ENCODE peak calls at places on chromosomes 3 and 15, in ten cellular contexts. T is AG09309, F is WERI-Rb-1, D is IMR-90, L is keratinocyte, C is heart right ventricle, O is omental fat pad, S is HFF-Myc, Z is body of pancreas, V is progenitor cell of endocrine pancreas. X is an unnamed sample.

GRCh38 chr3:188635258-188636038 is 481.5 kb downstream of the LPP start:
- DNase-seq in Z (peak; percentile 43), C (no peak), T (peak; percentile 39), D (peak; percentile 80), O (no peak), V (no peak), F (no peak), S (no peak), L (peak; percentile 55), X (peak; percentile 60)

GRCh38 chr3:114707225-114707860 is 413.5 kb downstream of the TIGIT start:
- DNase-seq in V (no peak), D (no peak), L (no peak), O (no peak), C (no peak), S (no peak), F (no peak), Z (no peak), T (no peak), X (no peak)

GRCh38 chr15:86650084-86650483 is 570.4 kb downstream of the AGBL1 start:
- DNase-seq in O (no peak), V (no peak), F (no peak), Z (peak; percentile 38), S (no peak), D (no peak), C (no peak), T (no peak), L (no peak), X (no peak)

GRCh38 chr15:93047621-93048425 is 41.2 kb downstream of the RGMA start:
- DNase-seq in F (no peak), O (no peak), S (no peak), Z (no peak), D (no peak), L (no peak), T (no peak), C (no peak), V (no peak), X (no peak)

GRCh38 chr3:192889694-192890093 is 28.0 kb downstream of the MB21D2 start:
- DNase-seq in T (no peak), D (no peak), V (no peak), O (no peak), F (no peak), L (no peak), Z (no peak), S (no peak), C (no peak), X (no peak)

GRCh38 chr3:80533553-80533952 is 765.8 kb upstream of the ROBO1 start:
- DNase-seq in L (no peak), D (no peak), C (no peak), V (no peak), S (no peak), Z (no peak), O (no peak), F (no peak), T (no peak), X (no peak)

GRCh38 chr3:146590521-146590920 is 14.6 kb downstream of the PLSCR5 start:
- DNase-seq in D (peak; percentile 40), V (no peak), O (no peak), L (no peak), C (no peak), S (no peak), T (no peak), F (no peak), Z (no peak), X (no peak)

GRCh38 chr3:24145481-24145880 is 200.4 kb downstream of the NR1D2 start:
- DNase-seq in V (no peak), L (no peak), D (peak; percentile 9), T (no peak), C (no peak), O (no peak), F (no peak), S (no peak), Z (no peak), X (no peak)

GRCh38 chr3:30632065-30632464 is 25.7 kb downstream of the TGFBR2 start:
- DNase-seq in C (no peak), L (no peak), F (no peak), Z (no peak), D (no peak), V (no peak), S (no peak), T (peak; percentile 71), O (no peak), X (no peak)

GRCh38 chr3:197956070-197956469 is 3.9 kb upstream of the LMLN start:
- DNase-seq in F (no peak), C (no peak), L (no peak), S (no peak), Z (no peak), T (no peak), O (no peak), D (no peak), V (no peak), X (no peak)

GRCh38 chr3:36543276-36543997 is 163.1 kb downstream of the STAC start:
- DNase-seq in L (no peak), T (no peak), D (no peak), Z (no peak), S (no peak), C (no peak), F (no peak), O (no peak), V (no peak), X (peak; percentile 9)

GRCh38 chr15:56038015-56038414 is 44.6 kb upstream of the NEDD4 start:
- DNase-seq in L (no peak), C (no peak), F (no peak), T (no peak), Z (no peak), D (peak; percentile 67), S (peak; percentile 56), O (no peak), V (no peak), X (peak; percentile 69)

GRCh38 chr3:55416381-55416821 is 70.7 kb downstream of the WNT5A start:
- DNase-seq in F (no peak), T (peak; percentile 73), D (peak; percentile 93), O (no peak), V (no peak), Z (no peak), C (no peak), L (no peak), S (peak; percentile 94), X (no peak)

DNA sequence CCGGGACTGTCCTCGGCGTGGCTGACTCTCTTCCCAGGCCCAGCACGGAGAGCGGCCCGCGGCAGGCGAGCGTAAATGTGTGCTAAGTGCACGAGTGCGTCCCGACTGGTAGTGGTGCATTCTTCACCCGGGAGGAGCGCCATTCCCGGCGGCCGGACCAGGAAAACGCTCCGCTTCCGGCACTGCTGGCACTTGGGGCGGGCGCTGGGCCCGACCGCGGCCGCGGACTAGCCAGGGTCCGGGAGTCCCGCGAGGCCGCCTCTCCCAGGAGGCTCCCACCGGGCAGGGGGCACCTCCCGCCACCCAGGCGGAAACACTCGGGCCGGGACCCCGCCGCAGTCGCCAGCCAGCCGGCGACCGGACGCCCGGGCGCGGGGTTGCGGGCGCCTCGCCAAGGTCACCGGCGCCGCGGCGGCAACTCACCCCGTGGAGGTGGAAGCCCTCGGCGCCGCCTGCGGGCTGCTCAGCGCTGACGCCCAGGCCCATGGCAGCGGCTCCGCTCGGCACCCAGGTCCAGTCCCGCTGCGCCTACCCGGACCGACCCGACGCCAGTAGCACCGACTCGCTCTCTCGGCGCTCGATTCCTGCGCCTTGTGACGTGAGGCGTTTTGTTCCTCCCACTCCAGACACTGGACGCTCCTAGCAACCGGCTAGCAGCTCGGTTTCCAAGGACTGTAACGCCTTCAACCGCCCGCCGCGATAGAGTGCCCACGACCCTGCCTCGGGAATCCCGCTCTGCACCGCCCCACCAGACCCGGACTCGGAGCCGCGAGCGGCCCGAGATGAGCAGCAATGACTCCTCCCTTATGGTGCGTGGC is at the start of the genes GORASP1 and TTC21A:
- DNase-seq in D (peak; percentile 85), V (peak; percentile 65), Z (peak; percentile 92), C (peak; percentile 92), S (peak; percentile 44), T (peak; percentile 55), O (peak; percentile 58), F (peak; percentile 83), L (peak; percentile 40), X (peak; percentile 94)
- TF ChIP-seq CTCF in D (peak; percentile 9), V (peak; percentile 17), Z (peak; percentile 4), C (no peak), S (no peak), T (no peak), O (no peak), F (no peak), L (no peak), X (no peak)

DNA sequence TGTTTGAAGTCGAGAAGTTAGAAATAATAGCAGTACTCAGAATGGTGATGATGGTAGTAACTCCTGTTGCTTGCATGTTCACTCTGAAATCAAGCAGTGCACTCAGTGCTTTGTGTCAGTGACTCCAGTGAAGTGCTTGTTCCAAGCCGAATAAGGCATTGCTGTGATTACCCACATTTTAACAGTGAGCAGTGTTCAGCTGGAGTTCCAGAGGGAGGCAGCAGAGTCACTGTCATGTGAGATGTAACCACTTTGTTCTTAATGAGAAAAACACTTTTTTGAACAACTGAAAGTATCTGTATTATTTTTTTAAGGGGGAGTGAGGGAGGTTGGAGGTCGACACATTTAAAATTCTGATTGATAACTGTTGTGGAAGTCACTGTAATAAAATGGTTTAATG is 3.7 kb downstream of the MDFIC2 start:
- DNase-seq in F (peak; percentile 12), V (no peak), C (no peak), L (no peak), Z (no peak), D (peak; percentile 25), T (no peak), S (no peak), O (no peak), X (peak; percentile 12)
- TF ChIP-seq CTCF in F (peak; percentile 41), V (peak; percentile 35), C (no peak), L (no peak), Z (no peak), D (peak; percentile 21), T (no peak), S (no peak), O (no peak), X (no peak)

GRCh38 chr3:139043554-139044365 is 932 bp downstream of the PRR23C start:
- DNase-seq in D (no peak), C (no peak), V (no peak), O (no peak), Z (no peak), T (no peak), L (no peak), F (no peak), S (no peak), X (no peak)

GRCh38 chr3:139044366-139045210 is at the start of gene PRR23C:
- DNase-seq in C (no peak), D (no peak), F (no peak), T (no peak), S (no peak), V (no peak), Z (no peak), O (no peak), L (no peak), X (no peak)
- TF ChIP-seq CTCF in C (no peak), D (no peak), F (no peak), T (peak; percentile 16), S (peak; percentile 30), V (no peak), Z (no peak), O (no peak), L (no peak), X (no peak)

DNA sequence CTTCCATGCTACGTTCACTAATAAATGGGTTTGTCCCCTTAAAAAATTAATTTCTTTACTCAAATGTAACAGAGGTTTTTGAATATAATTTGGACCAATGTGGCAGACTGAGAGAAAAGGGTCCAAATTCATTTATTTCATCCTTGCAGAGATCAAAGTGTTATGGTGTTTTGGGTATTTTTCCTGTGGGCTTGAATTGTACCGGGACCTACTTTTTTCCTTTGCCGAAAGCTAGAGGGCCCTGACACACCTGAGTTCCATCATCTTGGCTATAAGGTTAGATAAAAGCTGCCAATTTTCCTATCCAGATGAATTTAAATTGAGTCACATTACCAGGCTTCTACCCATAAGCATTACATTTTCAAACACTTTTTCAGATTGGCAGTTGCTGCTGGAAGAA is 893 bp downstream of the CCNB2 start:
- DNase-seq in F (no peak), O (no peak), V (no peak), S (no peak), T (no peak), D (no peak), L (no peak), C (no peak), Z (no peak), X (no peak)
- TF ChIP-seq CTCF in F (no peak), O (no peak), V (peak; percentile 5), S (no peak), T (no peak), D (no peak), L (peak; percentile 18), C (no peak), Z (no peak), X (no peak)

X was measured in cardiac muscle cell.